ENCODE peak calls at places on chromosome 10, in nine cellular contexts. G is Daoy, P is mucosa of descending colon, E is NCI-H2081, Z is erythroblast, R is MCF 10A, S is HCEC 1CT, X is cerebellar cortex, I is iris pigment epithelial cell. A is an unnamed sample.

GRCh38 chr10:110259317-110259716 is 45.4 kb downstream of the SMNDC1 start:
- DNase-seq in G (no peak), P (no peak), E (no peak), Z (no peak), R (no peak), S (no peak), X (no peak), I (no peak), A (no peak)

GRCh38 chr10:44552716-44553115 is 167.8 kb upstream of the CXCL12 start:
- DNase-seq in G (no peak), P (no peak), E (no peak), Z (no peak), R (no peak), S (no peak), X (no peak), I (no peak), A (no peak)

GRCh38 chr10:61803269-61803668 is 98.2 kb upstream of the ARID5B start:
- DNase-seq in G (no peak), P (no peak), E (no peak), Z (no peak), R (no peak), S (no peak), X (no peak), I (no peak), A (no peak)

GRCh38 chr10:14399641-14400040 is 68.9 kb upstream of the FRMD4A start:
- DNase-seq in G (no peak), P (no peak), E (no peak), Z (no peak), R (no peak), S (no peak), X (no peak), I (no peak), A (no peak)

GRCh38 chr10:74500806-74501205 is 325.6 kb upstream of the KAT6B start:
- DNase-seq in G (no peak), P (no peak), E (no peak), Z (no peak), R (no peak), S (peak; percentile 46), X (no peak), I (peak; percentile 68), A (peak; percentile 35)

GRCh38 chr10:100158044-100158805 is 27.6 kb downstream of the ERLIN1 start:
- DNase-seq in G (no peak), P (no peak), E (no peak), Z (no peak), R (no peak), S (no peak), X (no peak), I (no peak), A (no peak)

GRCh38 chr10:75403144-75404022 is 1.8 kb upstream of the ZNF503 start:
- DNase-seq in G (peak; percentile 58), P (no peak), E (peak; percentile 23), Z (no peak), R (peak; percentile 18), S (no peak), X (no peak), I (peak; percentile 26), A (no peak)

GRCh38 chr10:121411006-121411405 is 187.2 kb downstream of the FGFR2 start:
- DNase-seq in G (no peak), P (no peak), E (no peak), Z (no peak), R (no peak), S (no peak), X (no peak), I (no peak), A (no peak)